ENCODE peak calls at places on chromosomes 6 and 20, in eight cellular contexts. Y, P, Q, H, G, K, O and J are unnamed samples.

GRCh38 chr20:60136640-60137411 is 178.6 kb downstream of the CDH26 start:
- DNase-seq in Y (no peak), P (no peak), Q (no peak), H (no peak), G (no peak), K (no peak), O (no peak), J (no peak)

GRCh38 chr6:65937982-65938381 is 231.0 kb upstream of the EYS start:
- DNase-seq in Y (no peak), P (no peak), Q (no peak), H (no peak), G (no peak), K (no peak), O (no peak), J (no peak)

GRCh38 chr6:45586216-45587171 is 208.8 kb upstream of the SUPT3H start:
- DNase-seq in Y (no peak), P (no peak), Q (no peak), H (peak), G (no peak), K (no peak), O (no peak), J (no peak)

GRCh38 chr6:235763-236360 is 56.4 kb upstream of the DUSP22 start:
- DNase-seq in Y (no peak), P (no peak), Q (no peak), H (no peak), G (no peak), K (no peak), O (no peak), J (no peak)

GRCh38 chr20:4369798-4370124 is 351.9 kb upstream of the PRND start:
- DNase-seq in Y (no peak), P (no peak), Q (no peak), H (no peak), G (no peak), K (peak), O (no peak), J (no peak)

GRCh38 chr6:17839526-17839925 is 132.8 kb upstream of the NUP153 start:
- DNase-seq in Y (no peak), P (no peak), Q (no peak), H (no peak), G (no peak), K (no peak), O (no peak), J (no peak)

GRCh38 chr20:43838703-43839060 is 76.0 kb upstream of the TOX2 start:
- DNase-seq in Y (no peak), P (no peak), Q (no peak), H (no peak), G (no peak), K (no peak), O (no peak), J (no peak)

GRCh38 chr20:63024573-63025392 is 18.0 kb upstream of the BHLHE23 start:
- DNase-seq in Y (no peak), P (no peak), Q (no peak), H (no peak), G (no peak), K (no peak), O (no peak), J (no peak)

GRCh38 chr6:56551409-56552120 is 91.1 kb downstream of the DST start:
- DNase-seq in Y (no peak), P (peak), Q (no peak), H (no peak), G (no peak), K (no peak), O (no peak), J (no peak)

GRCh38 chr6:145704153-145704781 is 31.1 kb downstream of the EPM2A start:
- DNase-seq in Y (no peak), P (no peak), Q (no peak), H (no peak), G (no peak), K (peak), O (no peak), J (no peak)

GRCh38 chr6:10144772-10145171 is 270.1 kb downstream of the TFAP2A start:
- DNase-seq in Y (no peak), P (no peak), Q (no peak), H (no peak), G (no peak), K (no peak), O (no peak), J (no peak)

GRCh38 chr6:31559958-31560696 is 12.0 kb upstream of the LTA start:
- DNase-seq in Y (no peak), P (peak), Q (peak), H (no peak), G (no peak), K (peak), O (no peak), J (no peak)

GRCh38 chr6:63493557-63493956 is 78.7 kb upstream of the LOC128125822 start:
- DNase-seq in Y (no peak), P (no peak), Q (no peak), H (no peak), G (no peak), K (no peak), O (no peak), J (peak)

GRCh38 chr6:104580452-104580851 is 279.3 kb downstream of the HACE1 start:
- DNase-seq in Y (no peak), P (no peak), Q (no peak), H (no peak), G (no peak), K (no peak), O (no peak), J (no peak)

GRCh38 chr6:122563364-122564052 is 46.7 kb upstream of the PKIB start:
- DNase-seq in Y (no peak), P (no peak), Q (no peak), H (no peak), G (no peak), K (no peak), O (no peak), J (no peak)

GRCh38 chr20:45704969-45705637 is at the start of gene WFDC10B:
- DNase-seq in Y (no peak), P (no peak), Q (no peak), H (no peak), G (no peak), K (no peak), O (no peak), J (no peak)

GRCh38 chr6:128414943-128415342 is 105.5 kb downstream of the PTPRK start:
- DNase-seq in Y (no peak), P (no peak), Q (no peak), H (no peak), G (no peak), K (no peak), O (no peak), J (no peak)

GRCh38 chr6:42411431-42411830 is 40.3 kb downstream of the TRERF1 start:
- DNase-seq in Y (no peak), P (no peak), Q (no peak), H (no peak), G (no peak), K (no peak), O (no peak), J (no peak)

GRCh38 chr20:62906209-62906608 is 20.1 kb downstream of the DIDO1 start:
- DNase-seq in Y (no peak), P (no peak), Q (no peak), H (no peak), G (no peak), K (no peak), O (no peak), J (no peak)

GRCh38 chr6:36160147-36160760 is 29.9 kb downstream of the MAPK13 start:
- DNase-seq in Y (no peak), P (no peak), Q (no peak), H (no peak), G (no peak), K (no peak), O (no peak), J (no peak)

GRCh38 chr6:42710316-42710715 is 12.1 kb downstream of the PRPH2 start:
- DNase-seq in Y (no peak), P (no peak), Q (no peak), H (no peak), G (no peak), K (no peak), O (no peak), J (no peak)

GRCh38 chr6:41626917-41627316 is 11.4 kb upstream of the MDFI start:
- DNase-seq in Y (no peak), P (peak), Q (no peak), H (no peak), G (no peak), K (peak), O (no peak), J (no peak)

GRCh38 chr6:138038148-138038870 is 68.9 kb downstream of the PERP start:
- DNase-seq in Y (no peak), P (no peak), Q (no peak), H (no peak), G (no peak), K (no peak), O (no peak), J (no peak)

GRCh38 chr6:143098054-143098673 is 37.5 kb downstream of the AIG1 start:
- DNase-seq in Y (no peak), P (no peak), Q (no peak), H (no peak), G (no peak), K (peak), O (no peak), J (no peak)

GRCh38 chr6:43953794-43954310 is 173.4 kb downstream of the MRPL14 start:
- DNase-seq in Y (no peak), P (no peak), Q (no peak), H (no peak), G (peak), K (no peak), O (no peak), J (no peak)

GRCh38 chr6:157145656-157146285 is 177.5 kb downstream of the TMEM242 start:
- DNase-seq in Y (no peak), P (no peak), Q (no peak), H (no peak), G (no peak), K (peak), O (no peak), J (no peak)

GRCh38 chr20:59525500-59526241 is 78.7 kb upstream of the PHACTR3 start:
- DNase-seq in Y (peak), P (no peak), Q (no peak), H (no peak), G (peak), K (peak), O (no peak), J (peak)